ENCODE peak calls at places on chromosomes 7 and 10, in six cellular contexts. V, W, M, X, U and H are unnamed samples.

GRCh38 chr10:103652599-103653281 is 159.2 kb downstream of the NEURL1 start:
- DNase-seq in W (no peak), X (no peak), V (no peak), M (no peak), U (no peak), H (no peak)

GRCh38 chr10:94279835-94280709 is 82.7 kb downstream of the NOC3L start:
- DNase-seq in U (peak), X (peak), M (peak), W (peak), V (peak), H (peak)

GRCh38 chr7:151710121-151710640 is 166.7 kb downstream of the PRKAG2 start:
- DNase-seq in M (no peak), V (no peak), U (no peak), X (no peak), W (no peak), H (no peak)

GRCh38 chr7:142348921-142349401 is 91.1 kb upstream of the PRSS58 start:
- DNase-seq in V (no peak), X (no peak), W (no peak), M (no peak), U (no peak), H (no peak)

GRCh38 chr10:122055252-122055651 is 66.3 kb downstream of the TACC2 start:
- DNase-seq in V (no peak), U (no peak), X (no peak), M (no peak), W (no peak), H (no peak)

GRCh38 chr7:112790651-112790973 is 419 bp upstream of the TMEM168 start:
- DNase-seq in U (no peak), X (no peak), V (no peak), M (no peak), W (no peak), H (peak)

GRCh38 chr7:56033671-56034432 is 17.4 kb downstream of the PSPH start:
- DNase-seq in U (peak), V (peak), M (peak), X (peak), W (peak), H (peak)

GRCh38 chr10:31157125-31157983 is 125.7 kb upstream of the ZNF438 start:
- DNase-seq in V (peak), X (peak), M (peak), W (no peak), U (no peak), H (no peak)

GRCh38 chr7:158609313-158609974 is 21.8 kb upstream of the PTPRN2 start:
- DNase-seq in U (no peak), M (no peak), W (no peak), V (no peak), X (no peak), H (no peak)

GRCh38 chr10:96673318-96674099 is 46.8 kb downstream of the PIK3AP1 start:
- DNase-seq in W (no peak), U (no peak), M (peak), X (peak), V (peak), H (no peak)

GRCh38 chr10:130746311-130746710 is 565.2 kb downstream of the TCERG1L start:
- DNase-seq in M (no peak), W (no peak), V (no peak), X (no peak), U (no peak), H (no peak)

GRCh38 chr10:44310762-44311562 is 73.9 kb downstream of the CXCL12 start:
- DNase-seq in W (peak), U (peak), X (peak), V (peak), M (peak), H (peak)

GRCh38 chr10:114920459-114920858 is 17.5 kb upstream of the TRUB1 start:
- DNase-seq in V (no peak), W (no peak), X (no peak), U (no peak), M (no peak), H (no peak)

GRCh38 chr10:129498680-129499079 is 31.6 kb downstream of the MGMT start:
- DNase-seq in U (no peak), W (no peak), V (no peak), M (no peak), X (no peak), H (no peak)
- TF ChIP-seq CTCF in U (no peak), W (no peak), V (no peak), M (no peak), X (no peak), H (peak)

DNA sequence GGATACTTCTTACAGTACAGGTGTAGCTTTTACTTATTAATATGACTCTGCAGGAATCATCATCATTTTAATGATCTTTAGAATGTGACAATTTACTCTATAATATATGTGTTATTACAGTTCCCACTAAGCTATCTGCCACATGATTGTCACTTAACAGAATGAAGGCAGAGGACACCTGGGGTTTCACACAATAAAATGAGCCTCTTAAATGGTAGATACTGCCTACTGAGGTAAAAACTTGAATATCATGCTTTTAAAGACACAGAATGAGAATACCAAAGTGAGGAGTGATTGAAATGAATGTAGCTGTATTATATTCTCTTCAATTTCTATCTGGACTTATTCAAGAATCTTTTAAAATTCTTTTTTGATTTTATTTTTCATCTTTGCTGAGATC is 1255.3 kb upstream of the LRRN3 start:
- DNase-seq in V (no peak), W (no peak), X (no peak), U (no peak), M (no peak), H (no peak)
- TF ChIP-seq CTCF in V (no peak), W (no peak), X (no peak), U (no peak), M (no peak), H (no peak)

GRCh38 chr10:116686632-116687031 is 55.7 kb downstream of the HSPA12A start:
- DNase-seq in V (no peak), U (no peak), M (no peak), X (no peak), W (no peak), H (no peak)

GRCh38 chr10:116683061-116683601 is 59.2 kb downstream of the HSPA12A start:
- DNase-seq in W (no peak), V (no peak), M (no peak), X (no peak), U (no peak), H (no peak)

GRCh38 chr10:116683821-116684220 is 58.5 kb downstream of the HSPA12A start:
- DNase-seq in U (no peak), M (no peak), W (no peak), X (no peak), V (no peak), H (no peak)

GRCh38 chr10:116685807-116686206 is 56.6 kb downstream of the HSPA12A start:
- DNase-seq in X (no peak), W (no peak), V (no peak), M (no peak), U (no peak), H (no peak)

GRCh38 chr10:116684781-116685180 is 57.6 kb downstream of the HSPA12A start:
- DNase-seq in X (no peak), W (no peak), U (no peak), M (no peak), V (no peak), H (no peak)
- TF ChIP-seq CTCF in X (no peak), W (no peak), U (no peak), M (no peak), V (no peak), H (no peak)

DNA sequence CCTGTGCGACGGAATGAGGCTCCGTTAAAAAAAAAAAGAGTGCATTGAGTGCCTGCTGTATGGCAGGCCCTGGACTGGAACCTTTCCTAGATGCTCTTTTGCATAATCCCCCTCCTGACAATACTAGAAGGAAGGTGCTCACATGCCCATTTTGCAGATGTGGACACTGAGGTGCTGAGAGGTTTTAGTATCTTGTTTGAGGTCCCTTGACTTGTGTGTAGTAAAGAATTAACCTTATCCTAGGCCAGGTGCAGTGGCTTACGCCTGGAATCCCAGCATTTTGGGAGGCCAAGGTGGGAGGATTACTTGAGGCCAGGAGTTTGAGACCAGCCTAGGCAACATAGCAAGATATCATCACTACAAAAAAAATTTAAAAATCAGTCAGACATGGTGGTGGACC is 46.6 kb downstream of the TMEM130 start:
- DNase-seq in U (no peak), X (no peak), W (no peak), V (no peak), M (no peak), H (no peak)
- TF ChIP-seq CTCF in U (no peak), X (no peak), W (no peak), V (no peak), M (no peak), H (no peak)

DNA sequence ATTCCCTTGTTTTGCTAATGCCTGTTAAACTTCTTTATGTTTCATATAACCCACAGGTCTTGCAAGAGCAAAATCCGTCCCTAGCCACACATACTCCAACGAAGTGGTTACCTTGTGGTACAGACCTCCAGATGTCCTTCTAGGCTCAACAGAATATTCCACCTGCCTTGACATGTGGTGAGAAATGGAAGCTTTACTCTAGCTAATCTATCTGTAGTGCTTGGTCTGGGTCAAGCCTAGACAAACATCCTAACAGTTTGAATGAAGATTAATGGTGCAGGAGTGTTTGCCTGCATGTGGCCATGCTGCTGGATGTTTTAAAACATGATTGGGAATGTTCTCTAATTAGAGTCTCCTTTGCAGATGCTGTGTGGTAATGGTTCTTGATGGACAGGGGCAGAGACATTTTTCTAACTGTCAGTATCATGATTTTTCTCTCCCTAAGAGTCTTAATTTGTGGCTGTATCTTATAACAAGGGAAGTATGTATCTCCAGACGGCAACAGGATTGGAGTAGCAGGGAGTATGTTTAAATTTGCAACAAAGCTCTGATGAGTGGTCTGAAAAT is 308.5 kb upstream of the FZD1 start:
- DNase-seq in W (no peak), M (no peak), V (no peak), U (no peak), X (no peak), H (no peak)
- TF ChIP-seq CTCF in W (no peak), M (no peak), V (no peak), U (no peak), X (no peak), H (no peak)

DNA sequence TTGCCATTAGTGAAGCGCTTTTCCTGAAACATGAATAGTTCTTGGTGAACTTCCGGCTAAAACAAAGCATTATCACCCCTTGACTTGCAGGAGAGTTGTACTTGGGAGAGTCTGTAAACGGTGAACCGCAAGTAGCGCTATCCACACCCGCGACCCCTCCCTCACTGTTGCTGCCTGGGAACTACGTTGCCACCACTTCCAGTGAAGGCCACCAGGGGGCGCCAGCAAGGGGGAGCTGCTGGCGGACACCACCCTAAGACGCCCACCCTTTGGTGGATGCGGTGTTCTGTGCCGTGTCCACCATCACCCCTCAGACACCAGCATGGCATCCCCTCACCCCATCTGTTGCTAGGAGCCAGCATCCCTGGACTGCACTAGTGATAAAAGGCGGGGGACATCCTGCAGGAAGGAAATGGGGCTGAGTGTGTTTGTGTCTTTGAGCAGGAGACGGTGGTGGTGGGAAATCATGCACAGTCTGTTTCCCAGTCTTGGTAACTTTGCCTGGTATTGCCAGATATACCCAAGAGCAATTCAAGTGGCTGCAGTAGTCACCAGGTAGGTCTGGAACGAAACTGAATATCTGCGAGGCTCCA is 298.2 kb downstream of the FRMD4A start:
- DNase-seq in W (peak), X (no peak), M (peak), V (no peak), U (peak), H (peak)
- TF ChIP-seq CTCF in W (peak), X (peak), M (peak), V (peak), U (peak), H (peak)

GRCh38 chr7:38428040-38428439 is 154.6 kb upstream of the TARP start:
- DNase-seq in W (no peak), U (no peak), V (peak), X (peak), M (peak), H (no peak)

GRCh38 chr7:38427279-38427955 is 154.0 kb upstream of the TARP start:
- DNase-seq in X (no peak), M (no peak), V (no peak), W (no peak), U (no peak), H (no peak)

GRCh38 chr7:38429057-38429456 is 155.6 kb upstream of the TARP start:
- DNase-seq in W (no peak), U (no peak), M (no peak), X (no peak), V (no peak), H (no peak)

GRCh38 chr7:38425509-38425908 is 152.1 kb upstream of the TARP start:
- DNase-seq in M (no peak), W (no peak), U (peak), X (no peak), V (no peak), H (no peak)

DNA sequence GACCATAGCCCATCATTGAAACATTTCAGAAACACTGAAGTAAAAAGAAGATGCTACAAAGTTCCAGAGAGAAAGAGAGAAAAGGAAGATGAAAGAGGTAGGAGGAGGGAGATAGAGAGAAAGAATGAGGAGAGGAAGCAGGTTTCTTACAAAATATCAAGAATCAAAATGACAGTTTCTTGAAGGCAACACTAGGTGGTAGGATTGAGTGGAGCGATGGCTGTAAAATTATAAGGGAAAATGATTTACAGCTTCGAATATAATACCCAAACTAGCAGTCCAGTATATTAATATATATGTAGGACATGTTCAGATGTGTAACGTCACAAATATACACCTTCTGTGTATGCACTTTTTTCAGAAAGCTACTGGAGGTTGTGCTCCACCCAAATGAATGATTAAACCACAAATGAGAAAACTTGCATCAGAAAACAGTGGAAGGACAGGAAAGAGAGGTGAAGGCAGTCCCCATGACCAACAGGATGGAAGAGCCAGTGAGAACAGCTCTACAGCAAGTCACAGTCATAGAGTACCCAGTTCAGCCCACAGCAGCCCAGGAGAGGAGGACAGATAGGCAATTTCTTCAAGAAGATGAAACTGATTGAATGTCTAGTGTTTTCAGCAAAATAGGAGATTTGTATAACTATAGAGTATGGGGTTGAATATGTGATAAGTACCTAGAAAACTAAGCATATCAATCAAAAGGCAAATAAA is 151.5 kb upstream of the TARP start:
- DNase-seq in W (no peak), U (peak), M (peak), V (peak), X (peak), H (no peak)
- TF ChIP-seq CTCF in W (peak), U (no peak), M (peak), V (no peak), X (peak), H (no peak)

GRCh38 chr10:78335371-78335690 is 301.7 kb downstream of the RPS24 start:
- DNase-seq in X (no peak), W (no peak), U (no peak), M (no peak), V (no peak), H (no peak)

GRCh38 chr10:78336402-78336791 is 302.7 kb downstream of the RPS24 start:
- DNase-seq in M (peak), X (peak), U (no peak), V (peak), W (no peak), H (no peak)

GRCh38 chr10:78335691-78336401 is 302.2 kb downstream of the RPS24 start:
- DNase-seq in M (peak), U (no peak), X (peak), W (peak), V (peak), H (no peak)

GRCh38 chr10:78337646-78338391 is 304.2 kb downstream of the RPS24 start:
- DNase-seq in W (no peak), U (no peak), X (peak), M (no peak), V (no peak), H (no peak)

GRCh38 chr10:78337016-78337415 is 303.4 kb downstream of the RPS24 start:
- DNase-seq in U (no peak), X (no peak), M (no peak), W (no peak), V (no peak), H (no peak)
- TF ChIP-seq CTCF in U (no peak), X (no peak), M (no peak), W (no peak), V (no peak), H (no peak)

GRCh38 chr7:23520582-23520981 is 11.2 kb downstream of the TRA2A start:
- DNase-seq in U (peak), X (no peak), V (no peak), M (no peak), W (no peak), H (no peak)
- TF ChIP-seq CTCF in U (peak), X (peak), V (no peak), M (no peak), W (peak), H (no peak)

DNA sequence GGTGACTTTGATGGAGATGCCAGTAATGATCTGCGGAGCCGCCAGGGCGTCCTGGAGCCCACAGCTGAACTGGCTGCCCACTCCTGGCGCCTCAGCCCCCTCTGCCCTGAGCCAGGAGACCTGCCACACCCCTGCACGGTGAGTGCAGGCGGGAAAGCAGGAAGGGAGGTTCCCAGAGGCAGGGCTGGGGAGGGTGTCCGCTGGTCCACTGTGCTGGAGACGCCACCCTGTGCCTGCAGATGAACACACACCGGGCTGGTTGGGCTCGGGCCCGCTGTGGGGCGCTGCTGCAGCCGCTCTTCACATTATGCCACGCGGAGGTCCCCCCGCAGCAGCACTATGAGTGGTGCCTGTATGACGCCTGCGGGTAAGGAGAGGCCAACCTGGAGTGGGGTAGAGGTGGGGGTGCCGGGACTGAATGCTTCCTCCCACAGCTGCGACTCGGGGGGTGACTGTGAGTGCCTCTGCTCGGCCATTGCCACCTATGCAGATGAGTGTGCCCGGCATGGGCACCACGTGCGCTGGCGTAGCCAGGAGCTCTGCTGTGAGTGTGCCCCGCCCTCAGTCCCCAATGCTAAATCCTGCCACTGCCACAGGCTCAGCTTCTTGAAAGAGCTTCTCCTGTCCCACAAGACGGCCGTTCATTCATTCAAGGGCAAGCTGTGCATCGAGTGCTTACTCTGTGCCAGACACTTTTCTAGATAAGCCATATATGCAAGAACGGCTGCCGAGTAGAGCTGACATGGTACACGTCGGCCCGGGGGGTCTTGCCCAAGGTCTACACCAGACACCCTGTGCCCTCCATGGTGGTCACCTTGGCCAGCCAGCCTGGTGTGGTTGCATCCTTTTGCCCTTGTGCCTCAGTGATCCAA is 14.3 kb upstream of the ZNF467 start:
- DNase-seq in W (peak), U (no peak), X (no peak), M (no peak), V (no peak), H (no peak)
- TF ChIP-seq CTCF in W (peak), U (no peak), X (no peak), M (no peak), V (no peak), H (no peak)